ENCODE peak calls at places on chromosomes 7 and 10, in four cellular contexts. H, E, Q and D are unnamed samples. For H3K4me1 and H3K9me3, the result is how much of the 10 kb centered on the place peaks cover.

GRCh38 chr10:58735087-58735486 is 222.4 kb downstream of the BICC1 start:
- DNase-seq in H (no peak), E (no peak), Q (no peak), D (no peak)

GRCh38 chr10:87816842-87817178 is 1.2 kb downstream of the ATAD1 start:
- DNase-seq in H (no peak), E (no peak), Q (no peak), D (no peak)

GRCh38 chr7:15628876-15629275 is 57.6 kb downstream of the MEOX2 start:
- DNase-seq in H (no peak), E (no peak), Q (no peak), D (no peak)

GRCh38 chr10:114437456-114438292 is 33.4 kb upstream of the AFAP1L2 start:
- DNase-seq in H (peak), E (no peak), Q (no peak), D (peak)

GRCh38 chr10:32889631-32890212 is 68.3 kb downstream of the ITGB1 start:
- DNase-seq in H (no peak), E (no peak), Q (no peak), D (no peak)

GRCh38 chr10:16854623-16855022 is 37.4 kb upstream of the RSU1 start:
- DNase-seq in H (no peak), E (no peak), Q (no peak), D (no peak)

GRCh38 chr10:69862882-69863530 is 61.3 kb downstream of the COL13A1 start:
- DNase-seq in H (no peak), E (no peak), Q (no peak), D (no peak)

GRCh38 chr10:100021322-100021721 is 11.6 kb upstream of the DNMBP start:
- DNase-seq in H (peak), E (no peak), Q (no peak), D (no peak)

GRCh38 chr10:100531761-100532160 is 2.1 kb upstream of the NDUFB8 start:
- DNase-seq in H (no peak), E (no peak), Q (no peak), D (no peak)

GRCh38 chr10:69911571-69912528 is 110.1 kb downstream of the COL13A1 start:
- DNase-seq in H (no peak), E (peak), Q (no peak), D (no peak)

GRCh38 chr10:112815238-112816032 is 134.6 kb upstream of the TCF7L2 start:
- DNase-seq in H (no peak), E (no peak), Q (no peak), D (no peak)

GRCh38 chr10:86176850-86177249 is 189.7 kb downstream of the GRID1 start:
- DNase-seq in H (no peak), E (no peak), Q (peak), D (no peak)

GRCh38 chr7:50868426-50869100 is 85.9 kb upstream of the GRB10 start:
- DNase-seq in H (no peak), E (no peak), Q (no peak), D (no peak)

GRCh38 chr10:63562391-63562790 is 41.2 kb downstream of the REEP3 start:
- DNase-seq in H (no peak), E (no peak), Q (no peak), D (no peak)

GRCh38 chr10:63558132-63558784 is 37.1 kb downstream of the REEP3 start:
- DNase-seq in H (no peak), E (no peak), Q (no peak), D (no peak)

GRCh38 chr10:63563623-63564022 is 42.4 kb downstream of the REEP3 start:
- DNase-seq in H (no peak), E (no peak), Q (no peak), D (no peak)

GRCh38 chr10:63561421-63561820 is 40.2 kb downstream of the REEP3 start:
- DNase-seq in H (no peak), E (no peak), Q (no peak), D (no peak)

GRCh38 chr10:63562857-63563256 is 41.7 kb downstream of the REEP3 start:
- DNase-seq in H (no peak), E (no peak), Q (no peak), D (no peak)
- H3K4me3 ChIP-seq in H (no peak), E (no peak), Q (no peak), D (no peak)

DNA sequence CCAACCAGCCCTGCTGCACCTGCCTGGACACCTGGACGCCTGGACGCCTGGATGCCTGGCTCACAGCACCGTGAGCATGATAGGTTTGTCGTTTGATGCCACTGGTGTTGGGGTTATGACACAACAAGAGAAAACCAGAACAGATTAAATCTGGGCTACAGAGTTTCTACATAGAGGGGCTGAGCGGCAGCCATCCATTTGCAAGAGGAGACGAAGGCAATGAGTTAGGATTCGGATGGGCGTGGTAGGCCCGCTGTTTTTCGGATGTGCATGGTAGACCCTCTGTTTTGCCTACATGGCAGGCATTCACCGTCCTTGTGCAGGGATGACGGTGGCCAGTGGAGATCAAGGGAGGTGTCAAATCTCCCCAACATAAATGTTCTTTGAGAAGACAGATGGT is 121.5 kb upstream of the RNF32 start:
- DNase-seq in H (no peak), E (no peak), Q (no peak), D (no peak)
- H3K4me1 ChIP-seq in H (under half), E (under half), Q (under half), D (under half)

GRCh38 chr7:158262284-158263109 is 325.1 kb downstream of the PTPRN2 start:
- DNase-seq in H (no peak), E (no peak), Q (no peak), D (no peak)
- H3K9me3 ChIP-seq in H (under half), E (under half), Q (under half), D (under half)

DNA sequence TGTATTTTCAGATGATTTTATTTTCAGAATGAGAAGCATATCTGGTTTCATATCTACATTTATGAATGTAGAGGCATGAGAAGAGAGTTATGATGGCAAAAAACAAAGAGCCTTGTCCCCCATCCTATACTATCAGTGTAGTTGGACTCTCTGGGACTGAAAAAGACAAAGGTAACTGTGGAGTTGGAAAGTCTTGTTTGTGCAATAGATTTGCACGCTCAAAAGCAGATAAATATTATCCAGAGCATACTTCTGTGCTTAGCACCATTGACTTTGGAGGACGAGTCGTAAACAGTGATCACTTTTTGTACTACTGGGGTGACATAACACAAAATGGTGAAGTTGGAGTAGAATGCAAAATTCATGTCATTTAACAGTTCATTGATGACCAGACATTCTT is 85.2 kb upstream of the EGFR start:
- DNase-seq in H (no peak), E (no peak), Q (no peak), D (no peak)
- H3K4me3 ChIP-seq in H (no peak), E (peak), Q (peak), D (peak)

GRCh38 chr10:5492322-5492855 is 7.0 kb downstream of the CALML5 start:
- DNase-seq in H (no peak), E (no peak), Q (peak), D (no peak)
- H3K4me1 ChIP-seq in H (under half), E (under half), Q (under half), D (under half)

GRCh38 chr7:57384380-57384779 is 65.6 kb upstream of the ZNF716 start:
- DNase-seq in H (no peak), E (no peak), Q (no peak), D (no peak)
- H3K9me3 ChIP-seq in H (under half), E (half or more), Q (under half), D (under half)

GRCh38 chr7:129136887-129137647 is 7.4 kb upstream of the TSPAN33 start:
- DNase-seq in H (peak), E (no peak), Q (no peak), D (no peak)
- H3K4me3 ChIP-seq in H (peak), E (no peak), Q (no peak), D (no peak)